ENCODE peak calls at places on chromosomes 2 and 18, in eight cellular contexts. One of them, this sample, is unnamed.

GRCh38 chr2:141911485-141912066 is 219.2 kb downstream of the LRP1B start:
- DNase-seq in sigmoid colon: no peak
- DNase-seq in A549: no peak
- DNase-seq in progenitor cell of endocrine pancreas: peak
- DNase-seq in heart right ventricle: no peak
- DNase-seq in neural progenitor cell: peak
- DNase-seq in kidney: no peak
- DNase-seq in fibroblast of lung: peak
- DNase-seq in this sample: no peak

GRCh38 chr2:239538357-239539052 is 137.7 kb upstream of the HDAC4 start:
- DNase-seq in sigmoid colon: peak
- DNase-seq in A549: no peak
- DNase-seq in progenitor cell of endocrine pancreas: no peak
- DNase-seq in heart right ventricle: no peak
- DNase-seq in neural progenitor cell: no peak
- DNase-seq in kidney: peak
- DNase-seq in fibroblast of lung: no peak
- DNase-seq in this sample: no peak

GRCh38 chr2:182951948-182952663 is 85.7 kb upstream of the FRZB start:
- DNase-seq in sigmoid colon: no peak
- DNase-seq in A549: no peak
- DNase-seq in progenitor cell of endocrine pancreas: no peak
- DNase-seq in heart right ventricle: no peak
- DNase-seq in neural progenitor cell: no peak
- DNase-seq in kidney: no peak
- DNase-seq in fibroblast of lung: no peak
- DNase-seq in this sample: no peak

GRCh38 chr18:48409591-48410094 is 460 bp upstream of the ZBTB7C start:
- DNase-seq in sigmoid colon: no peak
- DNase-seq in A549: no peak
- DNase-seq in progenitor cell of endocrine pancreas: peak
- DNase-seq in heart right ventricle: peak
- DNase-seq in neural progenitor cell: no peak
- DNase-seq in kidney: peak
- DNase-seq in fibroblast of lung: peak
- DNase-seq in this sample: no peak

GRCh38 chr2:235406420-235406819 is 87.4 kb upstream of the AGAP1 start:
- DNase-seq in sigmoid colon: no peak
- DNase-seq in A549: no peak
- DNase-seq in progenitor cell of endocrine pancreas: no peak
- DNase-seq in heart right ventricle: no peak
- DNase-seq in neural progenitor cell: no peak
- DNase-seq in kidney: no peak
- DNase-seq in fibroblast of lung: no peak
- DNase-seq in this sample: no peak

GRCh38 chr2:33788044-33788443 is 188.9 kb upstream of the FAM98A start:
- DNase-seq in sigmoid colon: no peak
- DNase-seq in A549: no peak
- DNase-seq in progenitor cell of endocrine pancreas: no peak
- DNase-seq in heart right ventricle: no peak
- DNase-seq in neural progenitor cell: no peak
- DNase-seq in kidney: no peak
- DNase-seq in fibroblast of lung: no peak
- DNase-seq in this sample: no peak

GRCh38 chr2:190896477-190896876 is 15.9 kb downstream of the GLS start:
- DNase-seq in sigmoid colon: no peak
- DNase-seq in A549: no peak
- DNase-seq in progenitor cell of endocrine pancreas: no peak
- DNase-seq in heart right ventricle: no peak
- DNase-seq in neural progenitor cell: no peak
- DNase-seq in kidney: no peak
- DNase-seq in fibroblast of lung: no peak
- DNase-seq in this sample: no peak

GRCh38 chr2:42493885-42494433 is at the start of gene KCNG3:
- DNase-seq in sigmoid colon: peak
- DNase-seq in A549: peak
- DNase-seq in progenitor cell of endocrine pancreas: peak
- DNase-seq in heart right ventricle: peak
- DNase-seq in neural progenitor cell: peak
- DNase-seq in kidney: peak
- DNase-seq in fibroblast of lung: peak
- DNase-seq in this sample: peak

GRCh38 chr2:148614332-148615049 is 30.1 kb upstream of the EPC2 start:
- DNase-seq in sigmoid colon: no peak
- DNase-seq in A549: peak
- DNase-seq in progenitor cell of endocrine pancreas: no peak
- DNase-seq in heart right ventricle: no peak
- DNase-seq in neural progenitor cell: no peak
- DNase-seq in kidney: no peak
- DNase-seq in fibroblast of lung: peak
- DNase-seq in this sample: peak

GRCh38 chr2:197215988-197216979 is 94.3 kb downstream of the ANKRD44 start:
- DNase-seq in sigmoid colon: no peak
- DNase-seq in A549: no peak
- DNase-seq in progenitor cell of endocrine pancreas: no peak
- DNase-seq in heart right ventricle: no peak
- DNase-seq in neural progenitor cell: no peak
- DNase-seq in kidney: no peak
- DNase-seq in fibroblast of lung: peak
- DNase-seq in this sample: no peak

GRCh38 chr2:236352761-236353593 is 88.8 kb upstream of the ASB18 start:
- DNase-seq in sigmoid colon: no peak
- DNase-seq in A549: peak
- DNase-seq in progenitor cell of endocrine pancreas: no peak
- DNase-seq in heart right ventricle: no peak
- DNase-seq in neural progenitor cell: peak
- DNase-seq in kidney: no peak
- DNase-seq in fibroblast of lung: peak
- DNase-seq in this sample: no peak

GRCh38 chr18:55322176-55322735 is 265.7 kb downstream of the TCF4 start:
- DNase-seq in sigmoid colon: peak
- DNase-seq in A549: peak
- DNase-seq in progenitor cell of endocrine pancreas: peak
- DNase-seq in heart right ventricle: peak
- DNase-seq in neural progenitor cell: peak
- DNase-seq in kidney: peak
- DNase-seq in fibroblast of lung: peak
- DNase-seq in this sample: peak

GRCh38 chr18:50630895-50631294 is 71.0 kb downstream of the MAPK4 start:
- DNase-seq in sigmoid colon: peak
- DNase-seq in A549: no peak
- DNase-seq in progenitor cell of endocrine pancreas: no peak
- DNase-seq in heart right ventricle: no peak
- DNase-seq in neural progenitor cell: no peak
- DNase-seq in kidney: no peak
- DNase-seq in fibroblast of lung: no peak
- DNase-seq in this sample: no peak

GRCh38 chr18:41064916-41065315 is 890.1 kb upstream of the PIK3C3 start:
- DNase-seq in sigmoid colon: no peak
- DNase-seq in A549: no peak
- DNase-seq in progenitor cell of endocrine pancreas: no peak
- DNase-seq in heart right ventricle: no peak
- DNase-seq in neural progenitor cell: no peak
- DNase-seq in kidney: no peak
- DNase-seq in fibroblast of lung: no peak
- DNase-seq in this sample: no peak

GRCh38 chr2:182642328-182642727 is 73.7 kb upstream of the DNAJC10 start:
- DNase-seq in sigmoid colon: peak
- DNase-seq in A549: peak
- DNase-seq in progenitor cell of endocrine pancreas: no peak
- DNase-seq in heart right ventricle: peak
- DNase-seq in neural progenitor cell: peak
- DNase-seq in kidney: peak
- DNase-seq in fibroblast of lung: peak
- DNase-seq in this sample: no peak

GRCh38 chr2:168816369-168816768 is 13.9 kb downstream of the NOSTRIN start:
- DNase-seq in sigmoid colon: no peak
- DNase-seq in A549: no peak
- DNase-seq in progenitor cell of endocrine pancreas: no peak
- DNase-seq in heart right ventricle: no peak
- DNase-seq in neural progenitor cell: no peak
- DNase-seq in kidney: no peak
- DNase-seq in fibroblast of lung: peak
- DNase-seq in this sample: no peak

DNA sequence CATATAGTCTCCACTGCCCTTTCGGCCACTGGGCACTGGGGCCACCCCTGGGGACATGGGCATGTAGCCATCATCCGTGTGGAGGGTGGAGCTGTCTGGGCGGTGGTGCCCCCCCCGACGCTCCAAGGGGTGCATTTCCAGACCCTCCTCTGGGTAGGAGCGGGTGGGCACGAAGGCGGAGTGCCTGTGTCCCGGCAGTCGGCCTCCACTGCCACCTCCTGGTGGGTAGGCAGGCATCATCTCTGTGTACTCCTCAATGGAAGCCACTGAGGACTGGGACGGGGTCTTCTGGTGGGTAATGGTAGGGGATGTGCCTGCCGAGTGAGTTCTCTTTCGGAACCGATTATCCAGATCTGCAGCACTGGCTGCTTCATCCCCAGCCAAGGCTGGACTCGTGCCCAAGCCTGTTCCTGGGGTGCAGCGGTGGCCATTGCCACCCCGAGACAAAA is 2.8 kb downstream of the IRS1 start:
- DNase-seq in sigmoid colon: peak
- DNase-seq in A549: no peak
- DNase-seq in progenitor cell of endocrine pancreas: no peak
- DNase-seq in heart right ventricle: peak
- DNase-seq in neural progenitor cell: no peak
- DNase-seq in kidney: peak
- DNase-seq in fibroblast of lung: peak
- DNase-seq in this sample: no peak
- TF ChIP-seq CTCF in sigmoid colon: peak
- TF ChIP-seq CTCF in A549: peak
- TF ChIP-seq CTCF in progenitor cell of endocrine pancreas: peak
- TF ChIP-seq CTCF in heart right ventricle: peak
- TF ChIP-seq CTCF in neural progenitor cell: peak
- TF ChIP-seq CTCF in kidney: peak
- TF ChIP-seq CTCF in fibroblast of lung: peak
- TF ChIP-seq CTCF in this sample: no peak

GRCh38 chr2:31886700-31887099 is 124.1 kb downstream of the MEMO1 start:
- DNase-seq in sigmoid colon: no peak
- DNase-seq in A549: peak
- DNase-seq in progenitor cell of endocrine pancreas: no peak
- DNase-seq in heart right ventricle: no peak
- DNase-seq in neural progenitor cell: peak
- DNase-seq in kidney: no peak
- DNase-seq in fibroblast of lung: no peak
- DNase-seq in this sample: no peak
- TF ChIP-seq CTCF in sigmoid colon: no peak
- TF ChIP-seq CTCF in A549: peak
- TF ChIP-seq CTCF in progenitor cell of endocrine pancreas: peak
- TF ChIP-seq CTCF in heart right ventricle: peak
- TF ChIP-seq CTCF in neural progenitor cell: peak
- TF ChIP-seq CTCF in kidney: no peak
- TF ChIP-seq CTCF in fibroblast of lung: peak
- TF ChIP-seq CTCF in this sample: no peak

GRCh38 chr2:159799833-159800232 is 1.8 kb upstream of the CD302 start:
- DNase-seq in sigmoid colon: no peak
- DNase-seq in A549: no peak
- DNase-seq in progenitor cell of endocrine pancreas: no peak
- DNase-seq in heart right ventricle: no peak
- DNase-seq in neural progenitor cell: no peak
- DNase-seq in kidney: no peak
- DNase-seq in fibroblast of lung: no peak
- DNase-seq in this sample: no peak

GRCh38 chr2:159795781-159796667 is 2.0 kb downstream of the CD302 start:
- DNase-seq in sigmoid colon: no peak
- DNase-seq in A549: no peak
- DNase-seq in progenitor cell of endocrine pancreas: no peak
- DNase-seq in heart right ventricle: no peak
- DNase-seq in neural progenitor cell: no peak
- DNase-seq in kidney: no peak
- DNase-seq in fibroblast of lung: no peak
- DNase-seq in this sample: no peak

GRCh38 chr2:159801925-159802324 is 3.9 kb upstream of the CD302 start:
- DNase-seq in sigmoid colon: no peak
- DNase-seq in A549: no peak
- DNase-seq in progenitor cell of endocrine pancreas: no peak
- DNase-seq in heart right ventricle: no peak
- DNase-seq in neural progenitor cell: no peak
- DNase-seq in kidney: no peak
- DNase-seq in fibroblast of lung: no peak
- DNase-seq in this sample: no peak

GRCh38 chr2:159798376-159798724 is 342 bp upstream of the CD302 start:
- DNase-seq in sigmoid colon: no peak
- DNase-seq in A549: no peak
- DNase-seq in progenitor cell of endocrine pancreas: no peak
- DNase-seq in heart right ventricle: no peak
- DNase-seq in neural progenitor cell: no peak
- DNase-seq in kidney: no peak
- DNase-seq in fibroblast of lung: no peak
- DNase-seq in this sample: no peak

GRCh38 chr2:159797468-159798375 is at the start of gene CD302:
- DNase-seq in sigmoid colon: peak
- DNase-seq in A549: peak
- DNase-seq in progenitor cell of endocrine pancreas: peak
- DNase-seq in heart right ventricle: peak
- DNase-seq in neural progenitor cell: peak
- DNase-seq in kidney: peak
- DNase-seq in fibroblast of lung: peak
- DNase-seq in this sample: peak
- TF ChIP-seq CTCF in sigmoid colon: no peak
- TF ChIP-seq CTCF in A549: no peak
- TF ChIP-seq CTCF in progenitor cell of endocrine pancreas: no peak
- TF ChIP-seq CTCF in heart right ventricle: no peak
- TF ChIP-seq CTCF in neural progenitor cell: no peak
- TF ChIP-seq CTCF in kidney: no peak
- TF ChIP-seq CTCF in fibroblast of lung: no peak
- TF ChIP-seq CTCF in this sample: no peak

DNA sequence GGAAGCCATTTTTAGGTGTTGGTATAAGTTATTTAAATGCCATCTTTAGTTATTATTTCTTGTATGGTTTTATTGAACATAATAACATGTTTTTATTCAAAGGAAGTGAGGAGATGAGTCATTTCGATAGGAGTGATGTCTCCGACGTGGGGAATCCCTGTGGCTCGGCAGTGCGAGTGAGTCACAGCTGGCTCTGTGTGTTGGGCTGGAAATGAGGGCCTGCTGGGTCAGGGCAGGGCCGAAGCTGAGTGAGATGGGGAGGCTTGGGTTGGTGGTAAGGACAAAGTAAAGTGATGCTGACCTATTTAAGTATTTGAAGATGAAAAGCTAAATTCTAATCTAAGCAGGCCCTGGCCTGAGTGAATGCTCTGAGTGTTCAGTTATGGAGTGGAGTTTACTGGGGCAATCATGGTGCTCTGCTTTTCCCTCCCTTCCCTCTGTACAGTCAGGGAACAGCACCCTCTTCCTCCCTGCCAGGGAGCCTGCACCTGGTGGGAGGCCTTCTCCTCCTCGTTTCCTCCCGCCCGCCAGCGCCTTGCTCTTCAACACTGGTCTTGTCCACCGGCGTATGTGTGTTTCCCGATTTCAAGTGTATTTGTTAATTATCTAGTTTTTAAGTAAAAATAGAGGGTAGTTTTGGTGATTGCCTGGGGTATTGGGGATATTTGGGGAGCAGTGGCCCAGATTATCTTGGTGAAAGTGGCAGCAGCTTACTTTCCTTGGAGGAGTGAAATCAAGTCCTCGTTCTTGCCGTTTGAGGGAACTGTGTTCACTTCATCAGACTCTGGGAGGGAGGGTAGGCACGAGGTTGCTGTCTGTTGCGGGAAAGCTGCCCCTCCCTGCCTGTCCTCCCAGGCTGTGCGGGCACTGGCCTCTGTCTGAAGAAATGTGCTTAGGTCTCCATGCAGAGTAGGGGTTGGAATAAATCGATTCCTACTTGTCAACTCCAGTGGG is 157.0 kb downstream of the LDLRAD4 start:
- DNase-seq in sigmoid colon: peak
- DNase-seq in A549: peak
- DNase-seq in progenitor cell of endocrine pancreas: no peak
- DNase-seq in heart right ventricle: peak
- DNase-seq in neural progenitor cell: no peak
- DNase-seq in kidney: peak
- DNase-seq in fibroblast of lung: peak
- DNase-seq in this sample: no peak
- TF ChIP-seq CTCF in sigmoid colon: no peak
- TF ChIP-seq CTCF in A549: no peak
- TF ChIP-seq CTCF in progenitor cell of endocrine pancreas: no peak
- TF ChIP-seq CTCF in heart right ventricle: no peak
- TF ChIP-seq CTCF in neural progenitor cell: no peak
- TF ChIP-seq CTCF in kidney: no peak
- TF ChIP-seq CTCF in fibroblast of lung: no peak
- TF ChIP-seq CTCF in this sample: no peak